ENCODE peak calls at places on chromosomes 12 and 14, in nine cellular contexts. One of them, this sample, is unnamed.

GRCh38 chr12:54993181-54993835 is 8.7 kb upstream of the TESPA1 start:
- DNase-seq in Panc1: peak; percentile 58
- DNase-seq in activated naive CD4-positive, alpha-beta T cell: peak; percentile 23
- DNase-seq in mesendoderm: peak; percentile 70
- DNase-seq in astrocyte of the hippocampus: peak; percentile 83
- DNase-seq in effector CD4-positive, alpha-beta T cell: peak; percentile 58
- DNase-seq in aorta: no peak
- DNase-seq in H7: peak; percentile 65
- DNase-seq in caudate nucleus: no peak
- DNase-seq in this sample: peak; percentile 53

GRCh38 chr14:50545618-50546017 is 13.2 kb upstream of the MAP4K5 start:
- DNase-seq in H7: no peak
- DNase-seq in mesendoderm: no peak
- DNase-seq in effector CD4-positive, alpha-beta T cell: no peak
- DNase-seq in astrocyte of the hippocampus: peak; percentile 19
- DNase-seq in caudate nucleus: no peak
- DNase-seq in aorta: no peak
- DNase-seq in activated naive CD4-positive, alpha-beta T cell: no peak
- DNase-seq in Panc1: no peak
- DNase-seq in this sample: no peak

GRCh38 chr14:51604078-51604477 is 47.6 kb upstream of the FRMD6 start:
- DNase-seq in mesendoderm: no peak
- DNase-seq in activated naive CD4-positive, alpha-beta T cell: no peak
- DNase-seq in caudate nucleus: no peak
- DNase-seq in effector CD4-positive, alpha-beta T cell: no peak
- DNase-seq in aorta: no peak
- DNase-seq in Panc1: no peak
- DNase-seq in H7: no peak
- DNase-seq in astrocyte of the hippocampus: peak; percentile 72
- DNase-seq in this sample: no peak

GRCh38 chr12:47249719-47250506 is 170.2 kb upstream of the AMIGO2 start:
- DNase-seq in effector CD4-positive, alpha-beta T cell: no peak
- DNase-seq in H7: no peak
- DNase-seq in mesendoderm: peak; percentile 92
- DNase-seq in Panc1: no peak
- DNase-seq in activated naive CD4-positive, alpha-beta T cell: no peak
- DNase-seq in aorta: no peak
- DNase-seq in caudate nucleus: no peak
- DNase-seq in astrocyte of the hippocampus: no peak
- DNase-seq in this sample: no peak

GRCh38 chr12:120249875-120250795 is 15.4 kb downstream of the PXN start:
- DNase-seq in caudate nucleus: no peak
- DNase-seq in activated naive CD4-positive, alpha-beta T cell: no peak
- DNase-seq in H7: no peak
- DNase-seq in astrocyte of the hippocampus: no peak
- DNase-seq in Panc1: no peak
- DNase-seq in aorta: peak; percentile 88
- DNase-seq in mesendoderm: no peak
- DNase-seq in effector CD4-positive, alpha-beta T cell: no peak
- DNase-seq in this sample: peak; percentile 28

GRCh38 chr12:128076188-128076587 is 190.8 kb upstream of the TMEM132C start:
- DNase-seq in mesendoderm: peak; percentile 28
- DNase-seq in aorta: no peak
- DNase-seq in H7: no peak
- DNase-seq in caudate nucleus: no peak
- DNase-seq in astrocyte of the hippocampus: peak; percentile 68
- DNase-seq in effector CD4-positive, alpha-beta T cell: no peak
- DNase-seq in Panc1: peak; percentile 20
- DNase-seq in activated naive CD4-positive, alpha-beta T cell: no peak
- DNase-seq in this sample: no peak

GRCh38 chr14:31388687-31389413 is 31.5 kb downstream of the HEATR5A start:
- DNase-seq in astrocyte of the hippocampus: no peak
- DNase-seq in H7: no peak
- DNase-seq in aorta: no peak
- DNase-seq in mesendoderm: no peak
- DNase-seq in effector CD4-positive, alpha-beta T cell: no peak
- DNase-seq in activated naive CD4-positive, alpha-beta T cell: no peak
- DNase-seq in Panc1: no peak
- DNase-seq in caudate nucleus: no peak
- DNase-seq in this sample: no peak

GRCh38 chr12:111769599-111769998 is 2.9 kb downstream of the ALDH2 start:
- DNase-seq in H7: no peak
- DNase-seq in astrocyte of the hippocampus: no peak
- DNase-seq in Panc1: no peak
- DNase-seq in activated naive CD4-positive, alpha-beta T cell: no peak
- DNase-seq in aorta: no peak
- DNase-seq in effector CD4-positive, alpha-beta T cell: no peak
- DNase-seq in mesendoderm: no peak
- DNase-seq in caudate nucleus: no peak
- DNase-seq in this sample: no peak

GRCh38 chr14:60724080-60724618 is at the start of gene SIX4:
- DNase-seq in caudate nucleus: no peak
- DNase-seq in astrocyte of the hippocampus: peak; percentile 92
- DNase-seq in effector CD4-positive, alpha-beta T cell: no peak
- DNase-seq in H7: peak; percentile 92
- DNase-seq in mesendoderm: peak; percentile 95
- DNase-seq in Panc1: peak; percentile 35
- DNase-seq in activated naive CD4-positive, alpha-beta T cell: no peak
- DNase-seq in aorta: peak; percentile 89
- DNase-seq in this sample: peak; percentile 94

GRCh38 chr14:70784886-70785285 is 24.4 kb downstream of the MAP3K9 start:
- DNase-seq in H7: no peak
- DNase-seq in effector CD4-positive, alpha-beta T cell: no peak
- DNase-seq in astrocyte of the hippocampus: no peak
- DNase-seq in caudate nucleus: no peak
- DNase-seq in Panc1: no peak
- DNase-seq in activated naive CD4-positive, alpha-beta T cell: no peak
- DNase-seq in aorta: no peak
- DNase-seq in mesendoderm: no peak
- DNase-seq in this sample: no peak

GRCh38 chr14:55654233-55654632 is 74.2 kb downstream of the KTN1 start:
- DNase-seq in aorta: no peak
- DNase-seq in astrocyte of the hippocampus: no peak
- DNase-seq in caudate nucleus: no peak
- DNase-seq in effector CD4-positive, alpha-beta T cell: no peak
- DNase-seq in H7: no peak
- DNase-seq in activated naive CD4-positive, alpha-beta T cell: no peak
- DNase-seq in Panc1: no peak
- DNase-seq in mesendoderm: no peak
- DNase-seq in this sample: no peak

GRCh38 chr12:46159239-46159901 is 109.5 kb downstream of the SLC38A1 start:
- DNase-seq in Panc1: no peak
- DNase-seq in mesendoderm: no peak
- DNase-seq in activated naive CD4-positive, alpha-beta T cell: no peak
- DNase-seq in caudate nucleus: no peak
- DNase-seq in aorta: no peak
- DNase-seq in astrocyte of the hippocampus: no peak
- DNase-seq in H7: no peak
- DNase-seq in effector CD4-positive, alpha-beta T cell: no peak
- DNase-seq in this sample: no peak

This sample was measured in H9.